ENCODE peak calls at places on chromosome 3, in ten cellular contexts. E is activated CD8-positive, alpha-beta memory T cell treated with anti-CD3 and anti-CD28 coated beads for 1 hour; U is midbrain; A is amniotic stem cell; P is ureter; V is germinal center; L is sigmoid colon; H is heart right ventricle; G is caudate nucleus; D is NCI-H524 treated with DMSO at 0.1 percent for 48 hours. S is an unnamed sample.

GRCh38 chr3:13308406-13308805 is 111.7 kb downstream of the NUP210 start:
- DNase-seq in L (no peak), E (no peak), U (peak; percentile 46), V (peak; percentile 67), D (no peak), G (peak; percentile 60), P (no peak), A (no peak), H (no peak), S (no peak)

GRCh38 chr3:63364909-63365308 is 86.8 kb downstream of the SYNPR start:
- DNase-seq in D (no peak), V (no peak), A (no peak), P (no peak), G (peak; percentile 7), U (peak; percentile 5), E (no peak), L (no peak), H (no peak), S (no peak)

GRCh38 chr3:195168009-195168759 is 102.8 kb downstream of the XXYLT1 start:
- DNase-seq in D (no peak), G (no peak), E (no peak), A (no peak), H (no peak), V (no peak), P (no peak), L (peak; percentile 36), U (no peak), S (no peak)

GRCh38 chr3:125024817-125025216 is 31.0 kb downstream of the HEG1 start:
- DNase-seq in V (no peak), G (no peak), L (no peak), P (no peak), U (peak; percentile 16), H (peak; percentile 65), D (no peak), A (no peak), E (no peak), S (no peak)

GRCh38 chr3:134380249-134380648 is 6.0 kb upstream of the AMOTL2 start:
- DNase-seq in A (no peak), P (no peak), V (no peak), U (no peak), L (no peak), E (no peak), H (no peak), G (no peak), D (no peak), S (no peak)

GRCh38 chr3:14377838-14378169 is 24.6 kb upstream of the SLC6A6 start:
- DNase-seq in U (no peak), G (no peak), P (no peak), H (no peak), L (no peak), E (peak; percentile 12), A (no peak), V (no peak), D (no peak), S (no peak)

GRCh38 chr3:160400631-160401150 is 1.2 kb downstream of the SMC4 start:
- DNase-seq in E (no peak), L (peak; percentile 60), V (peak; percentile 28), U (no peak), A (no peak), G (no peak), P (peak; percentile 44), D (no peak), H (peak; percentile 9), S (no peak)

GRCh38 chr3:89560546-89560945 is 453.1 kb downstream of the EPHA3 start:
- DNase-seq in E (no peak), U (no peak), G (no peak), D (no peak), P (no peak), L (no peak), V (no peak), H (no peak), A (no peak), S (no peak)

GRCh38 chr3:115062009-115062408 is 85.1 kb downstream of the ZBTB20 start:
- DNase-seq in G (peak; percentile 80), L (no peak), A (no peak), V (no peak), E (no peak), P (no peak), U (peak; percentile 91), D (no peak), H (no peak), S (no peak)

GRCh38 chr3:188229177-188229576 is 75.2 kb downstream of the LPP start:
- DNase-seq in E (no peak), A (no peak), G (no peak), L (no peak), D (no peak), P (no peak), V (no peak), H (no peak), U (no peak), S (no peak)

GRCh38 chr3:48402907-48403306 is 27.0 kb downstream of the PLXNB1 start:
- DNase-seq in U (no peak), E (no peak), G (no peak), H (no peak), L (no peak), P (no peak), A (no peak), V (no peak), D (no peak), S (no peak)

GRCh38 chr3:72011495-72011894 is 226.5 kb upstream of the PROK2 start:
- DNase-seq in A (no peak), D (no peak), E (no peak), H (no peak), G (no peak), P (no peak), V (no peak), L (no peak), U (no peak), S (no peak)

GRCh38 chr3:110341047-110341446 is 730.6 kb upstream of the NECTIN3 start:
- DNase-seq in P (no peak), A (no peak), U (no peak), H (no peak), L (no peak), E (no peak), G (no peak), D (no peak), V (no peak), S (no peak)

GRCh38 chr3:39277893-39278615 is 1.8 kb downstream of the CX3CR1 start:
- DNase-seq in V (no peak), E (no peak), G (no peak), H (no peak), U (no peak), A (no peak), L (no peak), D (no peak), P (no peak), S (no peak)

GRCh38 chr3:46617941-46618340 is 5.6 kb downstream of the FAM240A start:
- DNase-seq in V (no peak), A (no peak), G (no peak), P (no peak), E (no peak), U (no peak), L (no peak), H (no peak), D (no peak), S (no peak)

GRCh38 chr3:46087871-46088270 is 60.6 kb upstream of the XCR1 start:
- DNase-seq in E (no peak), L (no peak), V (no peak), G (no peak), P (no peak), U (peak; percentile 40), D (no peak), H (no peak), A (no peak), S (no peak)

GRCh38 chr3:15964605-15965061 is 166.9 kb upstream of the ANKRD28 start:
- DNase-seq in D (no peak), H (no peak), P (no peak), E (no peak), V (no peak), U (no peak), G (no peak), A (no peak), L (peak; percentile 70), S (peak; percentile 41)

GRCh38 chr3:132912416-132912753 is 125.8 kb upstream of the TMEM108 start:
- DNase-seq in U (no peak), D (no peak), H (no peak), V (no peak), P (no peak), A (no peak), L (no peak), E (no peak), G (no peak), S (no peak)

GRCh38 chr3:179973024-179973423 is 63.7 kb downstream of the PEX5L start:
- DNase-seq in L (no peak), G (no peak), A (no peak), E (no peak), P (no peak), H (no peak), U (peak; percentile 56), D (peak; percentile 57), V (no peak), S (no peak)

GRCh38 chr3:26102376-26103110 is 312.7 kb downstream of the OXSM start:
- DNase-seq in G (no peak), E (no peak), P (no peak), U (no peak), D (peak; percentile 58), L (no peak), V (no peak), H (no peak), A (no peak), S (no peak)